ENCODE peak calls at places on chromosomes 13 and 19, in six cellular contexts. O is upper lobe of left lung, T is ecto neural progenitor cell, M is lung, P is amygdala, X is AG10803. I is an unnamed sample.

GRCh38 chr19:18193388-18194207 is 580 bp downstream of the MPV17L2 start:
- DNase-seq in X (no peak), P (no peak), T (no peak), M (no peak), O (peak), I (no peak)

GRCh38 chr13:99415014-99415650 is 86.1 kb upstream of the TM9SF2 start:
- DNase-seq in O (peak), X (no peak), P (no peak), T (no peak), M (no peak), I (no peak)

GRCh38 chr19:4555657-4556561 is 3.6 kb downstream of the SEMA6B start:
- DNase-seq in P (no peak), M (no peak), O (no peak), T (no peak), X (no peak), I (no peak)

GRCh38 chr19:38650911-38651584 is 3.6 kb downstream of the ACTN4 start:
- DNase-seq in P (no peak), M (peak), X (peak), T (no peak), O (peak), I (peak)

GRCh38 chr13:41186481-41186880 is 7.9 kb downstream of the KBTBD7 start:
- DNase-seq in O (no peak), T (no peak), P (no peak), X (no peak), M (no peak), I (no peak)

GRCh38 chr13:50678464-50679162 is 164.9 kb downstream of the DLEU7 start:
- DNase-seq in M (no peak), O (no peak), X (peak), P (no peak), T (no peak), I (peak)

GRCh38 chr13:109088528-109088927 is 459.1 kb downstream of the MYO16 start:
- DNase-seq in X (no peak), P (no peak), T (no peak), O (no peak), M (no peak), I (no peak)

GRCh38 chr19:15397236-15397635 is 17.6 kb upstream of the AKAP8 start:
- DNase-seq in X (no peak), T (no peak), M (no peak), P (no peak), O (no peak), I (no peak)

GRCh38 chr13:68708336-68708908 is 1399.2 kb upstream of the ATXN8OS start:
- DNase-seq in M (no peak), P (no peak), T (no peak), X (no peak), O (no peak), I (no peak)

GRCh38 chr19:1173160-1173844 is 766 bp downstream of the SBNO2 start:
- DNase-seq in T (no peak), P (no peak), X (no peak), M (no peak), O (no peak), I (peak)

GRCh38 chr13:109783447-109783814 is 3.0 kb downstream of the IRS2 start:
- DNase-seq in T (peak), P (no peak), O (no peak), M (no peak), X (no peak), I (no peak)

GRCh38 chr13:68107667-68108066 is 877.5 kb upstream of the PCDH9 start:
- DNase-seq in X (no peak), T (no peak), O (no peak), M (no peak), P (no peak), I (no peak)

GRCh38 chr19:23596872-23597271 is 90.1 kb downstream of the ZNF675 start:
- DNase-seq in O (no peak), P (no peak), X (no peak), M (no peak), T (no peak), I (no peak)

GRCh38 chr19:43467730-43468129 is 2.3 kb upstream of the LYPD3 start:
- DNase-seq in X (peak), M (no peak), O (no peak), T (no peak), P (no peak), I (peak)

GRCh38 chr19:18961767-18962423 is 20.9 kb upstream of the HOMER3 start:
- DNase-seq in X (no peak), M (no peak), O (no peak), P (no peak), T (peak), I (no peak)

GRCh38 chr13:29578300-29579048 is 17.0 kb downstream of the SLC7A1 start:
- DNase-seq in X (peak), P (no peak), T (no peak), M (no peak), O (no peak), I (no peak)

GRCh38 chr19:4303778-4304508 is 455 bp upstream of the FSD1 start:
- DNase-seq in M (no peak), T (no peak), O (no peak), P (no peak), X (no peak), I (no peak)

GRCh38 chr19:1977116-1977515 is 36.1 kb downstream of the CSNK1G2 start:
- DNase-seq in O (no peak), M (no peak), T (no peak), X (no peak), P (no peak), I (no peak)

GRCh38 chr19:10104665-10105221 is 1.4 kb upstream of the PPAN start:
- DNase-seq in X (no peak), T (no peak), O (peak), M (no peak), P (no peak), I (no peak)

GRCh38 chr19:7260161-7260560 is 34.1 kb downstream of the INSR start:
- DNase-seq in P (no peak), M (no peak), T (no peak), O (no peak), X (no peak), I (no peak)

GRCh38 chr13:20198781-20199180 is 6.0 kb upstream of the GJB2 start:
- DNase-seq in T (no peak), P (no peak), O (no peak), M (no peak), X (no peak), I (no peak)

GRCh38 chr13:31909889-31910551 is 121.6 kb upstream of the FRY start:
- DNase-seq in T (no peak), P (peak), X (peak), M (peak), O (peak), I (peak)

GRCh38 chr19:42129399-42130253 is 2.6 kb downstream of the POU2F2 start:
- DNase-seq in O (peak), M (peak), T (no peak), P (peak), X (peak), I (peak)

GRCh38 chr19:46693760-46694159 is 23.2 kb downstream of the PRKD2 start:
- DNase-seq in M (no peak), P (no peak), X (no peak), O (no peak), T (no peak), I (no peak)

GRCh38 chr19:12825259-12826131 is 8.9 kb downstream of the RTBDN start:
- DNase-seq in T (peak), X (peak), M (no peak), P (no peak), O (no peak), I (no peak)

GRCh38 chr19:30029721-30030510 is 87.9 kb downstream of the URI1 start:
- DNase-seq in X (no peak), M (no peak), P (no peak), T (no peak), O (no peak), I (peak)

GRCh38 chr13:41306271-41307150 is 4.6 kb upstream of the NAA16 start:
- DNase-seq in M (no peak), X (no peak), P (no peak), T (no peak), O (no peak), I (no peak)

GRCh38 chr13:28493740-28494536 is 990 bp downstream of the FLT1 start:
- DNase-seq in O (no peak), T (peak), X (no peak), M (no peak), P (no peak), I (no peak)

GRCh38 chr19:45402469-45403070 is 2.3 kb downstream of the PPP1R13L start:
- DNase-seq in T (peak), X (peak), O (peak), M (peak), P (no peak), I (no peak)

GRCh38 chr13:111399334-111399733 is 78.9 kb downstream of the TEX29 start:
- DNase-seq in M (no peak), O (peak), T (no peak), X (no peak), P (no peak), I (no peak)

GRCh38 chr19:525029-525428 is 6.5 kb upstream of the CDC34 start:
- DNase-seq in P (no peak), M (no peak), X (no peak), O (no peak), T (no peak), I (no peak)

GRCh38 chr13:112250788-112251445 is 125.2 kb upstream of the SPACA7 start:
- DNase-seq in T (peak), X (no peak), O (no peak), P (no peak), M (peak), I (no peak)

GRCh38 chr19:2055871-2056809 is 5.1 kb upstream of the MKNK2 start:
- DNase-seq in X (peak), P (no peak), O (peak), T (peak), M (peak), I (peak)

GRCh38 chr19:43290568-43291359 is 21.4 kb upstream of the PSG9 start:
- DNase-seq in P (no peak), X (no peak), M (no peak), O (no peak), T (no peak), I (peak)

GRCh38 chr13:33577037-33577436 is 240.9 kb upstream of the RFC3 start:
- DNase-seq in P (no peak), O (no peak), T (no peak), X (no peak), M (no peak), I (peak)

GRCh38 chr13:24893863-24894262 is 129.9 kb downstream of the RNF17 start:
- DNase-seq in T (no peak), M (no peak), X (no peak), O (no peak), P (no peak), I (no peak)

GRCh38 chr13:83352391-83352790 is 529.9 kb downstream of the SLITRK1 start:
- DNase-seq in O (no peak), M (no peak), T (no peak), P (no peak), X (no peak), I (no peak)

GRCh38 chr13:94886191-94886590 is 173.8 kb upstream of the SOX21 start:
- DNase-seq in T (no peak), P (no peak), M (no peak), X (peak), O (no peak), I (peak)

GRCh38 chr19:49635530-49636229 is 4.3 kb downstream of the RRAS start:
- DNase-seq in T (no peak), P (no peak), X (peak), O (peak), M (no peak), I (no peak)